ENCODE peak calls at places on chromosomes 16 and 17, in nine cellular contexts. I is renal cortical epithelial cell; E is activated T-helper 1 cell treated with anti-CD3 and anti-CD28 coated beads, Interleukin-12 subunit alpha, Interleukin-12 subunit beta, Interleukin-2, Interleukin-4 antibody, amounts not matched to agents 30 ng/mL and 10 ng/mL and 1 ng/mL, durations not matched to agents 14 hours and 24 hours and 36 hours; D is T47D; Q is cardiac muscle cell; G is stimulated activated CD4-positive, alpha-beta T cell treated with anti-CD3 and anti-CD28 coated beads, Interleukin-1b, Interleukin-23, amount 100 ng/mL, for 24 hours; Y is T follicular helper cell; F is fibroblast of the conjunctiva; C is NCI-H2081. T is an unnamed sample.

GRCh38 chr17:8837438-8838075 is 29.9 kb downstream of the PIK3R6 start:
- DNase-seq in F (no peak), I (no peak), E (no peak), G (no peak), Y (no peak), D (no peak), Q (peak; percentile 44), C (no peak), T (no peak)

GRCh38 chr16:88437367-88437964 is 15.6 kb upstream of the ZFPM1 start:
- DNase-seq in D (peak; percentile 93), I (no peak), F (no peak), Y (peak; percentile 45), E (peak; percentile 52), G (peak; percentile 54), C (peak; percentile 43), Q (peak; percentile 43), T (peak; percentile 79)

GRCh38 chr17:69287168-69287567 is 39.8 kb downstream of the ABCA5 start:
- DNase-seq in Y (no peak), Q (no peak), G (no peak), I (peak; percentile 15), E (no peak), C (no peak), D (no peak), F (no peak), T (no peak)

GRCh38 chr16:48441106-48441505 is 55.9 kb upstream of the SIAH1 start:
- DNase-seq in E (no peak), Q (no peak), D (no peak), I (no peak), F (no peak), Y (no peak), C (no peak), G (no peak), T (no peak)

GRCh38 chr17:19880393-19880792 is 12.7 kb upstream of the ULK2 start:
- DNase-seq in E (no peak), Y (no peak), Q (no peak), C (no peak), G (no peak), D (no peak), I (no peak), F (no peak), T (no peak)

GRCh38 chr17:14200354-14200753 is 36.3 kb downstream of the CDRT15 start:
- DNase-seq in Y (no peak), E (no peak), G (no peak), C (no peak), F (no peak), I (no peak), Q (no peak), D (no peak), T (no peak)

GRCh38 chr16:86381491-86381890 is 128.8 kb upstream of the FOXF1 start:
- DNase-seq in Y (no peak), D (no peak), E (no peak), F (no peak), C (no peak), I (no peak), Q (no peak), G (no peak), T (no peak)

GRCh38 chr16:68760671-68761275 is 23.7 kb downstream of the CDH1 start:
- DNase-seq in D (no peak), C (no peak), I (peak; percentile 76), Q (peak; percentile 20), G (no peak), E (peak; percentile 37), Y (no peak), F (no peak), T (no peak)

GRCh38 chr16:64864232-64864803 is 257.5 kb downstream of the CDH11 start:
- DNase-seq in C (no peak), I (peak; percentile 1), Y (no peak), F (peak; percentile 87), G (no peak), D (no peak), Q (peak; percentile 74), E (no peak), T (no peak)

GRCh38 chr17:6061290-6061689 is 8.9 kb upstream of the WSCD1 start:
- DNase-seq in G (no peak), D (no peak), E (no peak), C (no peak), I (peak; percentile 87), Q (peak; percentile 19), Y (no peak), F (peak; percentile 32), T (no peak)

GRCh38 chr17:81307636-81308035 is 12.5 kb upstream of the SLC38A10 start:
- DNase-seq in Q (no peak), D (no peak), E (no peak), G (no peak), Y (no peak), C (no peak), F (no peak), I (no peak), T (no peak)

GRCh38 chr16:1917056-1917664 is 1.1 kb downstream of the HS3ST6 start:
- DNase-seq in E (no peak), D (no peak), Y (no peak), Q (no peak), F (no peak), C (no peak), I (no peak), G (no peak), T (no peak)

GRCh38 chr17:66432996-66433556 is 130.7 kb downstream of the PRKCA start:
- DNase-seq in Q (peak; percentile 36), D (no peak), Y (no peak), E (no peak), I (no peak), C (no peak), F (peak; percentile 55), G (no peak), T (no peak)

GRCh38 chr17:42472709-42473521 is 14.2 kb downstream of the ATP6V0A1 start:
- DNase-seq in Y (no peak), Q (peak; percentile 62), I (peak; percentile 58), F (peak; percentile 42), E (no peak), G (no peak), C (no peak), D (no peak), T (no peak)